ENCODE peak calls at places on chromosome 9, in seven cellular contexts. K is brain microvascular endothelial cell; O is AG04450; I is cardiac muscle cell; E is CD4-positive, alpha-beta T cell; M is MCF 10A; Q is bronchial epithelial cell. Y is an unnamed sample.

GRCh38 chr9:5178126-5178805 is 7.2 kb downstream of the INSL6 start:
- DNase-seq in K (no peak), O (no peak), I (no peak), E (no peak), M (no peak), Q (no peak), Y (no peak)

GRCh38 chr9:33130501-33130900 is 36.6 kb downstream of the B4GALT1 start:
- DNase-seq in K (peak), O (no peak), I (peak), E (no peak), M (peak), Q (peak), Y (peak)

GRCh38 chr9:69147041-69147834 is 26.8 kb upstream of the TJP2 start:
- DNase-seq in K (no peak), O (no peak), I (no peak), E (no peak), M (no peak), Q (no peak), Y (no peak)

GRCh38 chr9:38694676-38695075 is 25.3 kb downstream of the FAM240B start:
- DNase-seq in K (no peak), O (no peak), I (no peak), E (no peak), M (no peak), Q (no peak), Y (no peak)

GRCh38 chr9:135521608-135522095 is 412 bp downstream of the LCN1 start:
- DNase-seq in K (no peak), O (no peak), I (no peak), E (no peak), M (no peak), Q (no peak), Y (no peak)

GRCh38 chr9:16613605-16614004 is 256.9 kb downstream of the BNC2 start:
- DNase-seq in K (no peak), O (no peak), I (no peak), E (no peak), M (no peak), Q (no peak), Y (no peak)

GRCh38 chr9:1051286-1052118 is 1.3 kb downstream of the DMRT2 start:
- DNase-seq in K (no peak), O (no peak), I (no peak), E (no peak), M (no peak), Q (peak), Y (no peak)

GRCh38 chr9:124075761-124076160 is 64.2 kb downstream of the LHX2 start:
- DNase-seq in K (no peak), O (no peak), I (no peak), E (no peak), M (no peak), Q (no peak), Y (no peak)

GRCh38 chr9:112757300-112757883 is 6.8 kb downstream of the SNX30 start:
- DNase-seq in K (no peak), O (no peak), I (peak), E (no peak), M (no peak), Q (no peak), Y (peak)

DNA sequence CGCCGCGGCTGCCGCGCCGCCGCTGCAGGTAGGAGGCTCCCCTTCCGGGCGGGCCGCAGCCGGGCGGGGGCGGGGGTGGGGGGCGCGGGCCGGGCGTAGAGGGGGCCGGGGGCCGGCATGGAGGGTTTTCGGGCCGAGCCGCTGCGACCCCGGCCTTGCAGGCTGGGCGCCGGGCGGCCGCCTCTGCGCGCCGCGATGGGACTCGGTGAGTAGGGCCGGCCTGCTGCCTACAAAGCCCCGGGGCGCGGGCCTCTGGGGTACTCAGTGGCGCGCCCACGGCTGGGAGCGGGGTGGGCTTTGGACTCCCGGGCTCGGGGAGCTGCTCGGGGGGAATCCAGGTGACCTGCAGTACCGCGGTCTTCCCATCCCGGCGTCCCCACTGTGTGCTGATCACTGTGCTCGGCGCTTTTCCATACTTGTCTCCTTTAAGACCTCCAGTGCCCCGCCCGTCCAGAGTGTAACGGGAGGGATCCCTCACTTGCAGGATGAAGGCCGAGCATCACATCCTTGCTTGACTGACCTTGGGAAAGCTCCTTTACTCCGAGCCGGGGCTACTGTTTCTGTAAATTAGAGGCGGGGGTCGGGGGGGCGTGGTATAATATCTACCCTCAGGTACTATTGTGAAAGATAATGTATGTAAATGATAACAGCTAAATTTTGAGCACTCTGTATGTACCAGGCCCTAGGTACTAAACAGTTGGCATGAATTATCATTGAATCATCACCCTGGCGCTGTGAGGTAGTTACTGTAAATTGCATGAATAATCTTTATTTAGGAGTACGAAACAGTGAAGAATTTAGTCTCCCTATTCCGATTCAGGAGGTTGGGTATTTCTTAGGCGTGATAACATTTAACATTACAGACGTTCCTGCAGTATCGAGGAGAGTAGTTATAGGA is 672 bp downstream of the MSANTD3 start:
- DNase-seq in K (peak), O (no peak), I (peak), E (peak), M (peak), Q (peak), Y (peak)
- TF ChIP-seq CTCF in K (no peak), O (no peak), I (no peak), E (no peak), M (no peak), Q (no peak), Y (no peak)

GRCh38 chr9:117929873-117930272 is 225.7 kb downstream of the TLR4 start:
- DNase-seq in K (no peak), O (no peak), I (no peak), E (no peak), M (peak), Q (no peak), Y (no peak)

GRCh38 chr9:117926031-117926655 is 221.9 kb downstream of the TLR4 start:
- DNase-seq in K (no peak), O (no peak), I (no peak), E (no peak), M (peak), Q (peak), Y (no peak)

GRCh38 chr9:117932585-117932984 is 228.4 kb downstream of the TLR4 start:
- DNase-seq in K (no peak), O (no peak), I (no peak), E (no peak), M (no peak), Q (no peak), Y (no peak)

DNA sequence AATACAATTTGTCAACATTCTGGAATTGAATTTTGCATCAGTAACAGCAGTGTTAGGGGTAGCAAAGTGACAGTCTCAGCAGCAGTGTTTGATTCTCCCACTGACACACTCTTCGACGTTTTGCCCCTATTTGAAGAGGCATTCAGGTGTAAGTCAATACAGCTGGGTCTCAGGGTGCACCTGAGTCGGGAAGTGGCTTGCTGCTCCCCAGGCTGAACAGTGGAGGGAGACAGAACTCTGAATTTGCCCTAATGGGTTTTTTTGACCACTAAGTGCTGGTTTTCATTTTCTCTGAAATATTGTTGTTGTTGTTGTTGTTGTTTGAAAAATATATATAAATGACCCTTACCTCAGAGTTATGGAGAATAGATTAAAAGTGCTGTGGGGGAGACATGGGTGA is 223.2 kb downstream of the TLR4 start:
- DNase-seq in K (no peak), O (no peak), I (no peak), E (no peak), M (peak), Q (no peak), Y (no peak)
- TF ChIP-seq CTCF in K (no peak), O (no peak), I (no peak), E (no peak), M (no peak), Q (peak), Y (no peak)

GRCh38 chr9:98678244-98678842 is 30.4 kb downstream of the GABBR2 start:
- DNase-seq in K (no peak), O (no peak), I (peak), E (no peak), M (peak), Q (peak), Y (no peak)
- TF ChIP-seq CTCF in K (peak), O (peak), I (peak), E (no peak), M (peak), Q (peak), Y (peak)

DNA sequence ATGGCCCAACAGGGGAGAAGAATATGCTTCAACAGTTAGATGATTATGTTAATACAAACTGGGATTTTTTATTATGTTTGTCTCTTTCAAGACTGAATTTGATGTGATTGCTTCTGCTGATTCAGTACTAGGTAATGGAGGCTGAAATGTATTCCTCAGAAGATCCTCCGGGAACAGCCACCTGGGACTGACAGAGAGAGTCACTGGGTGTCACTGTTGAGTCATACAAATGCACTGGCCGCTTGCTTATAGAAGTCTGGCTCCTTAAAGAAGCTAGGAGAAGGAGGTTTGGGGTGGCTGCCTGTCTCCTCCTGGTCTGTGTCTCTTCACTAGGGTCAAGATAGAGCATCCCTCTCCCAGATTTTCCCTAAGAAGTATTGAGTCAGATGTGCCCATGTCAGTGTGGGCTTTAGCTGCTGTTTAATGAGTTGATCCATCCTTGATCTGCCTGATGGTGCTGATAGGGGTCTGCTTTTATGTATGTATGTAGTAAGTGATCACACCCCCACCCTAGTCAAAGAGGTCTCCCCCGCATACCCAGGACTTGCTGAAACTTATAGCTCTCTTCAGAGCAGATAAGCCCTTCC is 773.4 kb downstream of the BRINP1 start:
- DNase-seq in K (peak), O (no peak), I (peak), E (no peak), M (peak), Q (peak), Y (peak)
- TF ChIP-seq CTCF in K (peak), O (no peak), I (no peak), E (no peak), M (peak), Q (peak), Y (peak)

GRCh38 chr9:95193067-95193466 is 124.4 kb downstream of the FANCC start:
- DNase-seq in K (no peak), O (no peak), I (no peak), E (no peak), M (no peak), Q (no peak), Y (no peak)
- TF ChIP-seq CTCF in K (peak), O (no peak), I (no peak), E (no peak), M (no peak), Q (peak), Y (no peak)

GRCh38 chr9:117249799-117250198 is 165.1 kb downstream of the ASTN2 start:
- DNase-seq in K (no peak), O (no peak), I (no peak), E (no peak), M (no peak), Q (no peak), Y (no peak)

GRCh38 chr9:117250610-117251215 is 164.1 kb downstream of the ASTN2 start:
- DNase-seq in K (no peak), O (no peak), I (no peak), E (no peak), M (no peak), Q (no peak), Y (no peak)

GRCh38 chr9:117245225-117245624 is 169.6 kb downstream of the ASTN2 start:
- DNase-seq in K (no peak), O (no peak), I (no peak), E (no peak), M (no peak), Q (no peak), Y (no peak)

GRCh38 chr9:117253256-117253655 is 161.6 kb downstream of the ASTN2 start:
- DNase-seq in K (no peak), O (no peak), I (no peak), E (no peak), M (no peak), Q (no peak), Y (no peak)

DNA sequence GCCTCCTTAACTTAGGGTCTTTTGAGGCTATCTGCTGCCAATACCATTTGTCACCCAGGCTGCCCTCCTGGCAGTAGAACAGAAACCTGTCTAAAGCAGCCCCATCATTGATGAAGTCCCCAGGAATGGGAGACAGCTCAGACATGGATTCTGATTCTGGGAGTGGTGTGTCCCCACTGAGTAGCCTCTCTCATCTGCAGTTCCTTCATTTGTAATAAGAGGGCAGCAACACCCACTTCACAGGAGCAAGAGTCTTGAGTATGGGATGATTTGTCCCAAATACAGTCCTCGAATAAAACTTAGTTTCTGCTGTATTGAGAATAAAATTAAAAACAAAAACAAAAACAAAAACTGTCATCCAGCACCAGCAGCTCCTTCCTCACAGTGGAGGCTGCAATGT is 167.6 kb downstream of the ASTN2 start:
- DNase-seq in K (no peak), O (no peak), I (peak), E (no peak), M (peak), Q (peak), Y (no peak)
- TF ChIP-seq CTCF in K (no peak), O (no peak), I (peak), E (no peak), M (no peak), Q (peak), Y (no peak)

GRCh38 chr9:129111143-129111761 is at the start of gene PTPA:
- DNase-seq in K (peak), O (peak), I (peak), E (peak), M (peak), Q (peak), Y (peak)

GRCh38 chr9:129110740-129111142 is at the start of gene CRAT:
- DNase-seq in K (peak), O (peak), I (peak), E (peak), M (peak), Q (peak), Y (peak)

GRCh38 chr9:129108805-129109370 is 1.7 kb downstream of the CRAT start:
- DNase-seq in K (no peak), O (no peak), I (no peak), E (no peak), M (peak), Q (no peak), Y (no peak)

GRCh38 chr9:129109504-129109903 is 1.1 kb downstream of the CRAT start:
- DNase-seq in K (no peak), O (no peak), I (peak), E (no peak), M (peak), Q (peak), Y (peak)

DNA sequence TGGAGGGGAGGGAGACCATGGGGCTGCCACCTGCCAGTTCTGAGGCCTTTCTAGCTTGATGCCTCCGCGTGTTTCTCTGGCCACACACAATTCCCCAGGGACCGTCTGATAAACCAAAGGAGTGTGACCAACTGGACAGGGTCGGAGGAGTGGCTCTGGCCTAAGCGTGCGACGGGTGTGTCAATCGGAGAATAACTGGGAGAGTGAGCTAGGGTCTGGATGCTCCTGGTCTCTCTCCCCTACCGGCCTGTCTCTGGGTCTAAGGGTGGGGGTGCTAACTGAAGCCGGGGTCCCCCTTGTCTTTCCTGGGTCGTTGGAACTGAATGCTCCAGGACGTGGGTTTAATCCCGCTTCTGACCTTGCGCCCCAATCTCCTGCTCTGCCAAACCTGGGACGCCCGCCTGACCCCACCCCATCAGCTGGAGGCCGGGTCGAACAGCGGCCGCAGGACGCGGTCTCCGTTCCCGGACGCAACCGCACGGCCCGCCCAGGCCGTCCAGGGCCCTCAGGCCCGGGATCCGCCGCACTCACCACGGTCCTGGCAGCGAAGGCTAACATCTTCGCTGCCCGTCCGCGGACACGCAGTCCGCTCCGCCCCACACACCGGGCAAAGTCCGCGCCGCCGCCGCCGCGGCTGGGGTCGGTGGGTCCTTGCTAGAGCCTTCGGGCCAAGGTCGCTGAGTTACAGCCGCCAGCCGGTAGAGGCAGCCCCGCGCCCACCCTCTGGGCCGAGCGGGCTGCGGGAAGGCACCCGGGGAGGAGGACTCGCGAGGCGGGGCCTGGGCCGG is 447 bp downstream of the CRAT start:
- DNase-seq in K (no peak), O (no peak), I (peak), E (no peak), M (no peak), Q (no peak), Y (peak)
- TF ChIP-seq CTCF in K (no peak), O (no peak), I (no peak), E (no peak), M (no peak), Q (no peak), Y (no peak)

GRCh38 chr9:35564658-35565061 is 40.4 kb upstream of the TESK1 start:
- DNase-seq in K (no peak), O (no peak), I (no peak), E (no peak), M (no peak), Q (no peak), Y (no peak)

GRCh38 chr9:35568196-35568595 is 36.9 kb upstream of the TESK1 start:
- DNase-seq in K (no peak), O (no peak), I (no peak), E (no peak), M (no peak), Q (no peak), Y (no peak)

GRCh38 chr9:35569206-35569605 is 35.9 kb upstream of the TESK1 start:
- DNase-seq in K (no peak), O (no peak), I (no peak), E (no peak), M (no peak), Q (no peak), Y (no peak)

GRCh38 chr9:35563791-35564197 is 41.3 kb upstream of the TESK1 start:
- DNase-seq in K (no peak), O (no peak), I (peak), E (no peak), M (no peak), Q (no peak), Y (no peak)

GRCh38 chr9:35566417-35566816 is 38.6 kb upstream of the TESK1 start:
- DNase-seq in K (peak), O (no peak), I (peak), E (no peak), M (no peak), Q (no peak), Y (peak)
- TF ChIP-seq CTCF in K (peak), O (peak), I (no peak), E (no peak), M (no peak), Q (no peak), Y (peak)

DNA sequence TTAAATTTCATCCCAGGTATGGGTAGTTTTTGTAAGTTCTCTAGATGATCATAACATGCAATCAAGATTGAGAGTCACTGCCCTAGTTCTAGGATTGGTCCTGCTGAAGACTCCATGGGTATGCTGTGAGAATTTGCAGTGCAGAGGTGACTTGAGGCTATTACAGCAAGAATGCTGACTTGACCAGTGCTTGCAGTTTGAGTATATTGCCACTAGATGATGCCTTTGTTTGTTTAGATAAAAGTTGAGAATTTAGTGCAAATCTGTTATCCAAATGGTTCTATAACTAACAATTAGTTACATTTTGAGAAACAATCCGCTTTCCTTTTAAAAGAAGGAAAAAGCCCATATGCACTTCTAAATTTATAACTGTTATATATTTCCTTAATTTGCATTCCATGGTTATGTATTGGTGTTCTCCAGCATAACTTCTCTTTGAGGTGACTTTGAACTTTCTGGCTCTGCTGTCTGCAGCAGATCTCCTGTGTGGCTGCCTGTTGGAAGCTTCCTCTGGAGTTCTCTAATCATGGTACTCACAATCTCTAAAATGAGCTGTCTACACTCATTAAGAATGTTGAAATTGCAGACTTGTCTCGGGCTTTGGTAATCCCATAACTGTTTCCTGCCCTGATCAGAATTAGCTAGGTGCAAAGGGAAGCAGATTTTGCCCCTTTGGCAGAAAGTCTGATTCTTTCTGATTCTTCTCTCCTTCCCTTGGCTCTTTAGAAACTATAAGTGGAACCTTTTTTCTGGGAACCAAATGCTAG is 24.9 kb downstream of the MELK start:
- DNase-seq in K (peak), O (no peak), I (peak), E (no peak), M (peak), Q (peak), Y (peak)
- TF ChIP-seq CTCF in K (peak), O (peak), I (peak), E (no peak), M (peak), Q (peak), Y (peak)